ENCODE peak calls at places on chromosomes 16 and 17, in six cellular contexts. A is iPS-NIHi11, B is kidney glomerular epithelial cell, J is cardiac fibroblast, X is T-helper 17 cell, D is progenitor cell of endocrine pancreas. Z is an unnamed sample.
A peak's percentile ranks its signal among the peaks of the same experiment; 100 is the strongest.

GRCh38 chr16:4697867-4698291 is 4.5 kb downstream of the NUDT16L1 start:
- DNase-seq in J (no peak), D (no peak), A (peak; percentile 1), B (no peak), X (no peak), Z (no peak)

GRCh38 chr16:81278526-81278925 is 36.2 kb upstream of the GAN start:
- DNase-seq in D (no peak), B (no peak), J (no peak), X (no peak), A (no peak), Z (no peak)

GRCh38 chr17:55549140-55549539 is 37.9 kb upstream of the SMIM36 start:
- DNase-seq in X (no peak), A (no peak), D (no peak), J (no peak), B (no peak), Z (no peak)

GRCh38 chr17:64460955-64461354 is 12.0 kb downstream of the MILR1 start:
- DNase-seq in D (no peak), X (no peak), B (no peak), J (peak; percentile 48), A (no peak), Z (no peak)

GRCh38 chr17:21278304-21279197 is 6.0 kb upstream of the MAP2K3 start:
- DNase-seq in D (no peak), A (no peak), B (no peak), X (no peak), J (peak; percentile 76), Z (no peak)

GRCh38 chr16:8961811-8962390 is 1.8 kb downstream of the USP7 start:
- DNase-seq in B (no peak), D (no peak), A (no peak), J (no peak), X (no peak), Z (no peak)

GRCh38 chr17:51371732-51372151 is 111.4 kb downstream of the UTP18 start:
- DNase-seq in A (peak; percentile 84), X (peak; percentile 39), J (peak; percentile 56), D (peak; percentile 28), B (peak; percentile 68), Z (no peak)

GRCh38 chr17:38798614-38799500 is 499 bp downstream of the PIP4K2B start:
- DNase-seq in A (peak; percentile 73), X (peak; percentile 29), B (peak; percentile 48), D (no peak), J (peak; percentile 50), Z (peak; percentile 58)

GRCh38 chr16:12214509-12214908 is 238.0 kb downstream of the SNX29 start:
- DNase-seq in J (no peak), A (peak; percentile 42), B (no peak), X (no peak), D (no peak), Z (no peak)

GRCh38 chr17:37392024-37392590 is 14.5 kb downstream of the ACACA start:
- DNase-seq in X (no peak), B (peak; percentile 93), J (peak; percentile 88), D (no peak), A (no peak), Z (peak; percentile 19)

GRCh38 chr17:46020998-46021397 is 21.9 kb downstream of the STH start:
- DNase-seq in J (no peak), D (no peak), X (no peak), A (no peak), B (no peak), Z (no peak)

GRCh38 chr16:10577305-10578202 is 2.8 kb downstream of the EMP2 start:
- DNase-seq in B (no peak), J (peak; percentile 36), A (peak; percentile 44), D (no peak), X (no peak), Z (no peak)

GRCh38 chr16:61814716-61815347 is 221.4 kb downstream of the CDH8 start:
- DNase-seq in X (no peak), J (no peak), D (no peak), B (no peak), A (no peak), Z (no peak)